ENCODE peak calls at places on chromosomes 1 and 21, in four cellular contexts. S is AG09309, M is AG04450, W is activated B cell treated with CpG ODN at 0.5 μM for 24 hours. V is an unnamed sample.

GRCh38 chr1:157403608-157404007 is 148.7 kb downstream of the FCRL5 start:
- DNase-seq in S (no peak), M (no peak), W (no peak), V (no peak)

GRCh38 chr1:176802316-176802715 is 339.3 kb downstream of the PAPPA2 start:
- DNase-seq in S (no peak), M (no peak), W (no peak), V (no peak)

GRCh38 chr1:12152106-12152891 is 14.5 kb upstream of the TNFRSF1B start:
- DNase-seq in S (no peak), M (no peak), W (no peak), V (no peak)

GRCh38 chr1:13813398-13814012 is 113.5 kb downstream of the PRDM2 start:
- DNase-seq in S (no peak), M (no peak), W (peak), V (no peak)

GRCh38 chr1:235284231-235284630 is 43.7 kb downstream of the ARID4B start:
- DNase-seq in S (no peak), M (no peak), W (no peak), V (no peak)

GRCh38 chr1:175072131-175072941 is 4.7 kb downstream of the TNN start:
- DNase-seq in S (peak), M (peak), W (no peak), V (no peak)

GRCh38 chr21:41506526-41507520 is 1.1 kb downstream of the TMPRSS2 start:
- DNase-seq in S (no peak), M (no peak), W (no peak), V (no peak)

GRCh38 chr1:37151789-37152188 is 117.5 kb upstream of the GRIK3 start:
- DNase-seq in S (no peak), M (no peak), W (no peak), V (peak)

GRCh38 chr1:171803056-171803455 is 21.6 kb downstream of the METTL13 start:
- DNase-seq in S (peak), M (peak), W (no peak), V (no peak)

GRCh38 chr1:90246069-90246468 is 251.2 kb downstream of the ZNF326 start:
- DNase-seq in S (no peak), M (no peak), W (no peak), V (no peak)

GRCh38 chr1:23651069-23651808 is 40.4 kb upstream of the RPL11 start:
- DNase-seq in S (no peak), M (no peak), W (no peak), V (no peak)

GRCh38 chr21:44708213-44708865 is 3.0 kb downstream of the TSPEAR start:
- DNase-seq in S (no peak), M (no peak), W (no peak), V (no peak)

GRCh38 chr1:25197235-25197930 is 34.9 kb downstream of the SYF2 start:
- DNase-seq in S (no peak), M (no peak), W (no peak), V (no peak)

GRCh38 chr1:10644307-10645128 is 151.9 kb downstream of the CASZ1 start:
- DNase-seq in S (no peak), M (no peak), W (no peak), V (no peak)

GRCh38 chr1:208595745-208596144 is 351.6 kb upstream of the PLXNA2 start:
- DNase-seq in S (no peak), M (no peak), W (no peak), V (no peak)

GRCh38 chr1:187641463-187641862 is 812.7 kb downstream of the PLA2G4A start:
- DNase-seq in S (no peak), M (no peak), W (no peak), V (no peak)

GRCh38 chr1:71377886-71378285 is 297.1 kb upstream of the ZRANB2 start:
- DNase-seq in S (no peak), M (no peak), W (no peak), V (no peak)

GRCh38 chr1:153238536-153238935 is 21.0 kb upstream of the LORICRIN start:
- DNase-seq in S (no peak), M (no peak), W (no peak), V (no peak)

GRCh38 chr1:48450505-48450904 is 21.5 kb downstream of the SPATA6 start:
- DNase-seq in S (no peak), M (no peak), W (no peak), V (no peak)

GRCh38 chr1:12144236-12144635 is 22.6 kb upstream of the TNFRSF1B start:
- DNase-seq in S (no peak), M (no peak), W (no peak), V (no peak)

DNA sequence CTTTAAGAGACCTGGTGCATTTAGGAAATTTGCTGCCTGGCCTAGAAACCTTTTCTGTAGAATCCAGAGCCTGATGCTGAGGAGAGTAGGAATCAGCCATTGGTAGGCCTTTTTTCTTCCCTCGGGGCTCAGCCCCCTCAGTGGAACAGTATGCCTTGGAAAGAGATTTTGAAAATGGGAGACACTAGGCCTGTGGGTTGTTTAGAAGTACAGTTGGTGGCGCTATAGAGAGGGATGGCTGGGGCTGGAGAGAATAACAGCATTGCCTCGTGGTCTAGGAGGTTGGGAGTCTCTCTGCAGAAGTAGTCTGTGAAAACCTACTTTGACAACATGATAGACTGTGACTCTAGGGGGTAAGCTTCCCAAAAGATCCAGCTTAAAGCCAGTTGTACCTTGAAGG is 8.2 kb downstream of the KIF2C start:
- DNase-seq in S (no peak), M (no peak), W (no peak), V (no peak)
- TF ChIP-seq CTCF in S (no peak), M (no peak), W (no peak), V (no peak)

GRCh38 chr1:115364044-115364775 is 26.2 kb upstream of the NGF start:
- DNase-seq in S (peak), M (peak), W (no peak), V (no peak)
- TF ChIP-seq CTCF in S (no peak), M (no peak), W (no peak), V (no peak)

GRCh38 chr1:58200437-58200836 is 346.1 kb downstream of the OMA1 start:
- DNase-seq in S (no peak), M (no peak), W (no peak), V (no peak)

GRCh38 chr1:58201492-58202106 is 344.9 kb downstream of the OMA1 start:
- DNase-seq in S (no peak), M (no peak), W (no peak), V (no peak)

GRCh38 chr1:58209578-58209977 is 336.9 kb downstream of the OMA1 start:
- DNase-seq in S (no peak), M (no peak), W (no peak), V (no peak)

GRCh38 chr1:58206749-58207148 is 339.8 kb downstream of the OMA1 start:
- DNase-seq in S (no peak), M (no peak), W (no peak), V (no peak)

DNA sequence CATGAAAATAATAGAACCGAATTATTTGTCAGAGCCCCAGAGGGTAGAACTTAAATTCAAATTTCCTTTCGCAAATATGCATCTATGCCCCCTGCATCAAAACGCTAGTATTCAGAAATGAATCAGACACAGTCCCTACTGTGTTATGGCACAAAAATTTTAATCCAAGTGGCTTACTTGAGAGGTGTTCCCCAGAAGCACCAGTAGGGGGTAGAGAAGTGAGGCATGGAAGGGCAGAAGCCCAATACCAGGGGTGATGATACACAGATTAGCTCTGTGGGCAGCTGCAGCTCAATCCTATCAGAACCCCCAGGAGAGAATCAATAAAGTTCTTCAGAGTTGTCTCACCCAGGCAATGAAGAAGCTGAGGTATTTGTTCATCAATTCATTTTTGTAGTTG is 342.2 kb downstream of the OMA1 start:
- DNase-seq in S (no peak), M (no peak), W (no peak), V (no peak)
- TF ChIP-seq CTCF in S (peak), M (peak), W (no peak), V (peak)

GRCh38 chr1:186155594-186155993 is 219.5 kb downstream of the TPR start:
- DNase-seq in S (peak), M (peak), W (no peak), V (no peak)
- TF ChIP-seq CTCF in S (peak), M (peak), W (no peak), V (peak)

GRCh38 chr1:112440574-112440973 is 44.6 kb downstream of the CTTNBP2NL start:
- DNase-seq in S (no peak), M (no peak), W (no peak), V (no peak)

GRCh38 chr1:112444269-112444668 is 48.3 kb downstream of the CTTNBP2NL start:
- DNase-seq in S (no peak), M (no peak), W (no peak), V (no peak)

GRCh38 chr1:112436384-112437156 is 40.6 kb downstream of the CTTNBP2NL start:
- DNase-seq in S (no peak), M (no peak), W (no peak), V (no peak)

GRCh38 chr1:112435448-112435847 is 39.4 kb downstream of the CTTNBP2NL start:
- DNase-seq in S (no peak), M (no peak), W (no peak), V (no peak)

DNA sequence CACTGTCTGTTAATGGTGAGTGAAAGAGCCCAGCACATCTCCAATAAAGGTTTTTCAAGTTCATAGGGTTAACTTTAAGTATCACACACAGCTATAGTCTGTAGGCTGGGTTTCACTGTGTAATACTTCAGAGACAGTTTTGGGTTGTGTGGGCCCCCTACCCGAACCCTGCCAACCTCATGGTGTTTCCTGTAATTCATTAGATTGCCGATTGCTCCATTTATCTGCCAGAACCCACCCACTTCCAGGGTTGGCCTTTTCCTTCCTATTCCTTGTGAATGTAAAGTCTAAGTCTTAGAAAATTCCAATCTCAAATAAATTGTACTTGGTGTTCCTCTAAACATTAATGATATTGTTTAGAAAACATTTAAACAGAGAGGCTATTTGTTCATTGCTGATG is 43.6 kb downstream of the CTTNBP2NL start:
- DNase-seq in S (no peak), M (no peak), W (no peak), V (no peak)
- TF ChIP-seq CTCF in S (no peak), M (no peak), W (no peak), V (no peak)

GRCh38 chr1:160885080-160885479 is at the start of gene ITLN1:
- DNase-seq in S (no peak), M (no peak), W (no peak), V (no peak)

GRCh38 chr1:160888926-160889325 is 3.9 kb upstream of the ITLN1 start:
- DNase-seq in S (no peak), M (no peak), W (no peak), V (no peak)

GRCh38 chr1:160883586-160883985 is 1.4 kb downstream of the ITLN1 start:
- DNase-seq in S (no peak), M (no peak), W (no peak), V (no peak)

GRCh38 chr1:160884091-160884490 is 889 bp downstream of the ITLN1 start:
- DNase-seq in S (no peak), M (no peak), W (no peak), V (no peak)

GRCh38 chr1:160884579-160884978 is 401 bp downstream of the ITLN1 start:
- DNase-seq in S (no peak), M (no peak), W (no peak), V (no peak)
- TF ChIP-seq CTCF in S (no peak), M (no peak), W (no peak), V (peak)

GRCh38 chr1:222037720-222038119 is 295.8 kb upstream of the DUSP10 start:
- DNase-seq in S (no peak), M (no peak), W (no peak), V (no peak)

GRCh38 chr1:222038971-222039370 is 297.1 kb upstream of the DUSP10 start:
- DNase-seq in S (no peak), M (no peak), W (no peak), V (no peak)

GRCh38 chr1:222042120-222042519 is 300.2 kb upstream of the DUSP10 start:
- DNase-seq in S (peak), M (no peak), W (no peak), V (no peak)

GRCh38 chr1:222043444-222044292 is 301.8 kb upstream of the DUSP10 start:
- DNase-seq in S (peak), M (peak), W (no peak), V (no peak)

GRCh38 chr1:222040163-222040900 is 298.4 kb upstream of the DUSP10 start:
- DNase-seq in S (no peak), M (no peak), W (no peak), V (no peak)
- TF ChIP-seq CTCF in S (no peak), M (no peak), W (no peak), V (no peak)

GRCh38 chr1:180622658-180623508 is 8.9 kb upstream of the XPR1 start:
- DNase-seq in S (no peak), M (no peak), W (no peak), V (no peak)

GRCh38 chr1:180626711-180627110 is 5.1 kb upstream of the XPR1 start:
- DNase-seq in S (no peak), M (no peak), W (no peak), V (no peak)

GRCh38 chr1:180628646-180629045 is 3.2 kb upstream of the XPR1 start:
- DNase-seq in S (no peak), M (no peak), W (no peak), V (no peak)

GRCh38 chr1:180627411-180627810 is 4.4 kb upstream of the XPR1 start:
- DNase-seq in S (no peak), M (no peak), W (no peak), V (no peak)

DNA sequence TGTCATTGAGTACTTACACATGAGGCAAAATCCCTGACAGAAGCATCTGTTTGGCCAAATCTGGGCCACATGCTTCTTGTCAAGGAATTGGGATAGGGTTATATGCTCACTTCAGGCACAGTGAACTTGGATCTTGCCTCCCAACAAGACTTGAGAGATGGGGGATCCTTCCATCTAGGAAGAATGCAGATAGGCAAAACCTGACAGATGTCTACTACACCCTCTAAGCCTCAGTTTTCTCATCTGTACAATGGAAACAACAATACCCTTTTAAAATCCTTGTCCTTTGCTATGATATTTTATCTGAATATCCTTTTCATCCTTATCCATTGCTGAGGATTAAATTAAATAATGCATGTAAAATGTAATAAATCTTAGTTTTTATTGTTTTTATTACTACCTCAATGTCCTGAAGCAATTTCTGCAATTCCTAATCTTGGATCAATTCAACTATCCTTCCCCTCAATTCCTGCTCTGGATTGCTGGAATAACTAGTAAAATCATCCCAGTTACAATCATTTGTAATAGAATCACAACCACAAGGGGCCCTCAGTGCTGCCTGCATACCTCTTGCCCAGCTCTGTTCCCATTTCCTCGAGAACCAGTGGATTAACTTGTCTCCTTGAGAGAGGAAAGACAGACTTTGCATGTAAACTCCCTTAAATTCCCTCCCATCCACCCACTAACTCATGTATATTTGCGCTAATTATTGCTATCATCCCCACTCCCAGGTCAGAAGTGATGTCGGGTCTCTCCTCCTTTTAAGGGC is 8.1 kb upstream of the XPR1 start:
- DNase-seq in S (no peak), M (no peak), W (no peak), V (no peak)
- TF ChIP-seq CTCF in S (peak), M (peak), W (no peak), V (peak)

DNA sequence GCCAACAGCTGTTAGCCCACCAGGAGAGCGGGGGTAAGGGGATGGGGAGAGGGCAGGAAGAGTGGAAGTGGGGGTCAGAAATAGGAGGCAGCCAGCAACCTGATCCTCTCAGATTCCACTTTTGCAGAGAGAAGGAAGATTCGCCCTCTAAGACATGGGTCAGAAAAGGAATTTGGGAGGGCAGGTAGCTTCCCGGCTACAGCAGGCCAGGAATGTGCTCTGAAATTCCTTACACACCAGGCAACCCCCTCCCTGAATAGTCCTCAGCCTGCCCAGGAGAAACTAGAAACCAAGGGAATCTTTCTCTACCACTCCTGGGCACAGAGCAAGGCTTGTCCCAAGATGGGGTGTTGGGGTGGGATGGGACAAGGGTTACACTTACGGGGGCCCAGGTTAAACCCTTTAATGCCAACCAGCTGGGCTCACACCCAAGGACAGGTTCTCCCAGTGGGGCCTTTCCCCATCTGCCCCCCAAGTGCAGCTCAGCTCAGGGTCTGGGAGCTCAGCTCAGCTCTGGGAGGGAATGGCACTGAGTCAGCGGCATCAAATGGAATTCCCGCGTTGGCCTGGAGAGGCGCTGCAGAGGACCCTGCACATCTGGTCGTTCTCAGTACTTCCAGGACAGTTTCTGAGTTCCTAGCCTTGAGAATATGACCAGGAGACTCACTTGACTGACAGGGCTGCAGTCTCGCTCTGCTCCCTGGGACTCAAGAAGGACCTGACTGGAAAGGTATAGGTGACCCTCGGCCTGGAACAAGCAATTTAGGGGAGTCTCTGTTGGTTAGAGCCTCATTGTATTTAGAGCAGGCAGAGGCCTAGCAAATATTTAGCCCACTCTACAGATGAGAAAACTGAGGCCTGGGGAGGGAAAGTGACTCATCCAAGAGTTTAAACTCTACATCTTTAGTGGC is 761 bp downstream of the TNNT2 start:
- DNase-seq in S (no peak), M (no peak), W (no peak), V (no peak)
- TF ChIP-seq CTCF in S (peak), M (peak), W (no peak), V (peak)